ENCODE peak calls at places on chromosomes 7 and 10, in ten cellular contexts. B is tibial artery, M is B cell, N is breast epithelium, C is endothelial cell of umbilical vein, L is PC-9, V is uterus, A is GM13977, F is kidney epithelial cell, P is HCT116. J is an unnamed sample.

GRCh38 chr7:151431281-151431767 is 8.6 kb downstream of the CRYGN start:
- DNase-seq in B (no peak), M (no peak), N (no peak), C (no peak), L (no peak), V (no peak), A (no peak), F (no peak), P (no peak), J (no peak)

GRCh38 chr7:1690359-1690958 is 20.4 kb downstream of the ELFN1 start:
- DNase-seq in B (no peak), M (no peak), N (no peak), C (no peak), L (no peak), V (no peak), A (no peak), F (no peak), P (no peak), J (no peak)

GRCh38 chr7:130270947-130271790 is 4.5 kb downstream of the CPA2 start:
- DNase-seq in B (no peak), M (no peak), N (no peak), C (no peak), L (no peak), V (no peak), A (no peak), F (no peak), P (no peak), J (no peak)

GRCh38 chr7:47788083-47788482 is 160.2 kb downstream of the PKD1L1 start:
- DNase-seq in B (no peak), M (no peak), N (no peak), C (no peak), L (no peak), V (no peak), A (no peak), F (no peak), P (no peak), J (no peak)

GRCh38 chr10:119517235-119518141 is 25.0 kb downstream of the RGS10 start:
- DNase-seq in B (peak), M (peak), N (no peak), C (no peak), L (no peak), V (no peak), A (peak), F (no peak), P (no peak), J (peak)

GRCh38 chr10:119821172-119821571 is 51.5 kb downstream of the MCMBP start:
- DNase-seq in B (no peak), M (no peak), N (no peak), C (no peak), L (no peak), V (no peak), A (no peak), F (no peak), P (no peak), J (no peak)

GRCh38 chr7:157483971-157484410 is 147.2 kb downstream of the DNAJB6 start:
- DNase-seq in B (peak), M (no peak), N (no peak), C (no peak), L (no peak), V (no peak), A (no peak), F (no peak), P (no peak), J (no peak)

GRCh38 chr7:158741294-158741666 is 36.7 kb upstream of the NCAPG2 start:
- DNase-seq in B (no peak), M (no peak), N (no peak), C (no peak), L (no peak), V (no peak), A (no peak), F (no peak), P (no peak), J (no peak)

GRCh38 chr7:34184466-34184865 is 279.1 kb downstream of the BMPER start:
- DNase-seq in B (no peak), M (no peak), N (no peak), C (no peak), L (no peak), V (no peak), A (no peak), F (no peak), P (no peak), J (no peak)

GRCh38 chr7:151104411-151105235 is 18.3 kb downstream of the AGAP3 start:
- DNase-seq in B (no peak), M (no peak), N (no peak), C (peak), L (no peak), V (no peak), A (no peak), F (no peak), P (no peak), J (no peak)

GRCh38 chr10:2122431-2123124 is 385.3 kb upstream of the ADARB2 start:
- DNase-seq in B (no peak), M (no peak), N (no peak), C (no peak), L (no peak), V (no peak), A (no peak), F (no peak), P (no peak), J (no peak)

GRCh38 chr7:2798669-2799068 is 45.4 kb downstream of the GNA12 start:
- DNase-seq in B (no peak), M (peak), N (no peak), C (no peak), L (no peak), V (no peak), A (no peak), F (no peak), P (no peak), J (no peak)

GRCh38 chr10:102777696-102778530 is 34.2 kb downstream of the WBP1L start:
- DNase-seq in B (no peak), M (no peak), N (no peak), C (no peak), L (no peak), V (no peak), A (no peak), F (no peak), P (no peak), J (no peak)

GRCh38 chr10:51389415-51390342 is 309.7 kb downstream of the CSTF2T start:
- DNase-seq in B (no peak), M (no peak), N (no peak), C (peak), L (peak), V (no peak), A (peak), F (peak), P (peak), J (no peak)

GRCh38 chr7:75967055-75967454 is 27.3 kb downstream of the TMEM120A start:
- DNase-seq in B (no peak), M (no peak), N (no peak), C (no peak), L (no peak), V (no peak), A (no peak), F (no peak), P (no peak), J (no peak)

GRCh38 chr10:21080246-21080645 is 183.1 kb upstream of the NEBL start:
- DNase-seq in B (no peak), M (no peak), N (no peak), C (no peak), L (no peak), V (no peak), A (no peak), F (no peak), P (no peak), J (no peak)

GRCh38 chr10:33235271-33235884 is 99.1 kb downstream of the NRP1 start:
- DNase-seq in B (no peak), M (no peak), N (no peak), C (peak), L (no peak), V (no peak), A (no peak), F (no peak), P (no peak), J (no peak)

GRCh38 chr7:8831386-8831785 is 398.0 kb downstream of the NXPH1 start:
- DNase-seq in B (no peak), M (no peak), N (no peak), C (no peak), L (no peak), V (no peak), A (no peak), F (peak), P (no peak), J (no peak)

GRCh38 chr10:59741048-59741447 is 12.2 kb downstream of the MRLN start:
- DNase-seq in B (no peak), M (no peak), N (no peak), C (no peak), L (no peak), V (no peak), A (no peak), F (no peak), P (no peak), J (no peak)

GRCh38 chr7:92013611-92014010 is 72.9 kb downstream of the AKAP9 start:
- DNase-seq in B (no peak), M (no peak), N (no peak), C (no peak), L (no peak), V (no peak), A (no peak), F (no peak), P (no peak), J (no peak)

GRCh38 chr10:11180228-11180627 is 162.6 kb downstream of the CELF2 start:
- DNase-seq in B (no peak), M (no peak), N (no peak), C (no peak), L (no peak), V (no peak), A (no peak), F (no peak), P (no peak), J (peak)

GRCh38 chr10:76111404-76111803 is 680.0 kb downstream of the LRMDA start:
- DNase-seq in B (no peak), M (no peak), N (no peak), C (no peak), L (no peak), V (no peak), A (no peak), F (no peak), P (no peak), J (no peak)

GRCh38 chr10:16646474-16647059 is 124.9 kb upstream of the C1QL3 start:
- DNase-seq in B (no peak), M (no peak), N (no peak), C (no peak), L (no peak), V (no peak), A (no peak), F (no peak), P (no peak), J (no peak)

GRCh38 chr10:124589491-124590006 is 127.9 kb downstream of the LHPP start:
- DNase-seq in B (peak), M (peak), N (no peak), C (no peak), L (no peak), V (no peak), A (no peak), F (no peak), P (no peak), J (no peak)

GRCh38 chr10:30857803-30858202 is 173.9 kb downstream of the ZNF438 start:
- DNase-seq in B (peak), M (no peak), N (peak), C (peak), L (no peak), V (peak), A (no peak), F (no peak), P (no peak), J (no peak)

GRCh38 chr7:116528008-116528789 is 3.4 kb downstream of the CAV1 start:
- DNase-seq in B (peak), M (no peak), N (no peak), C (peak), L (peak), V (peak), A (no peak), F (peak), P (peak), J (no peak)

GRCh38 chr7:77687100-77687746 is 9.0 kb upstream of the RSBN1L start:
- DNase-seq in B (no peak), M (no peak), N (no peak), C (no peak), L (no peak), V (no peak), A (no peak), F (no peak), P (no peak), J (no peak)

GRCh38 chr7:81173766-81174281 is 255.0 kb upstream of the SEMA3C start:
- DNase-seq in B (no peak), M (no peak), N (no peak), C (peak), L (peak), V (no peak), A (no peak), F (peak), P (no peak), J (no peak)

GRCh38 chr7:106419455-106420182 is 134.8 kb upstream of the NAMPT start:
- DNase-seq in B (no peak), M (no peak), N (no peak), C (no peak), L (no peak), V (no peak), A (no peak), F (no peak), P (no peak), J (no peak)

GRCh38 chr10:48477181-48477580 is 127.7 kb downstream of the ARHGAP22 start:
- DNase-seq in B (no peak), M (no peak), N (no peak), C (peak), L (no peak), V (no peak), A (no peak), F (no peak), P (no peak), J (no peak)

GRCh38 chr10:5540886-5541285 is 16.1 kb downstream of the CALML3 start:
- DNase-seq in B (peak), M (no peak), N (no peak), C (no peak), L (no peak), V (no peak), A (no peak), F (no peak), P (no peak), J (no peak)

GRCh38 chr10:5540080-5540479 is 15.3 kb downstream of the CALML3 start:
- DNase-seq in B (peak), M (no peak), N (no peak), C (no peak), L (no peak), V (no peak), A (no peak), F (no peak), P (no peak), J (no peak)

GRCh38 chr10:5538446-5538845 is 13.7 kb downstream of the CALML3 start:
- DNase-seq in B (peak), M (no peak), N (peak), C (peak), L (peak), V (no peak), A (no peak), F (no peak), P (no peak), J (no peak)

GRCh38 chr10:5537684-5538083 is 12.9 kb downstream of the CALML3 start:
- DNase-seq in B (peak), M (no peak), N (no peak), C (no peak), L (no peak), V (no peak), A (no peak), F (no peak), P (no peak), J (no peak)

DNA sequence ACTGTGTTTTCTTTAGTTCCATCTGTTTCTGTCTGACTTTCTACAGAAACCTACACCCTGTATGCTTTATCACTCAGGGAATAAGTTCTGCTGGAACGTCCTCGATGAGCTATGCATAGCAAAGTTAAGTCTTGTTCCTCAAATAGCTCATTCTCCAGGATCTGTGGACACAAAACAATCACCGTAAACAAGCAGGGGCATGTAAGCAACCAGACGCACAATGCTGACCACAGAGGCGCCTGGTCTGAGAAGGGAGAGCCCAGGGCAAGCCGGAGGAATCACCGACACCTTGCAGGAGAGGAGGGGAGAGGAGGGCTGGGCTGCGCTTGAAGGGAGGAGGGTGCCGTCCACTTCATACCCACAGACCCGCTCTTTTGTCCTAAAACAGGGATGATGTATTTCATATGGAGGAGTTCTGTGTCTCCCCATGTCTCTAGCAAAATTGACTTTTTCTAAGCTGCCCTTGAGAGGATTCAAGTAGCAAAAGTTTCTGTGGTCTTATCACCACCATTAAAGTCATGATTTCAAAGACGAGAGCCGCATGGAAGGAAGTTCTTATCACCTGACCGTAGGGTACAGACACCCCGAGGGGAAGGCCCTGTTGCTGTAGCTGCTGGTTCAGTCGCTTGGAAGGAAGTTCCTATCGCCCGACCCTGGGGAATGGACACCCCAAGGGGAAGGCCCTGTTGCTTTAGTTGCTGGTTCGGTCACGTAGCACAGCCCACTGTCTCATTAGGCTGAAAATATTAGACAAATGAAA is 14.3 kb downstream of the CALML3 start:
- DNase-seq in B (peak), M (no peak), N (no peak), C (no peak), L (no peak), V (no peak), A (no peak), F (no peak), P (no peak), J (no peak)
- TF ChIP-seq CTCF in B (no peak), M (no peak), N (no peak), C (no peak), L (no peak), V (no peak), A (no peak), F (no peak), P (no peak), J (no peak)

DNA sequence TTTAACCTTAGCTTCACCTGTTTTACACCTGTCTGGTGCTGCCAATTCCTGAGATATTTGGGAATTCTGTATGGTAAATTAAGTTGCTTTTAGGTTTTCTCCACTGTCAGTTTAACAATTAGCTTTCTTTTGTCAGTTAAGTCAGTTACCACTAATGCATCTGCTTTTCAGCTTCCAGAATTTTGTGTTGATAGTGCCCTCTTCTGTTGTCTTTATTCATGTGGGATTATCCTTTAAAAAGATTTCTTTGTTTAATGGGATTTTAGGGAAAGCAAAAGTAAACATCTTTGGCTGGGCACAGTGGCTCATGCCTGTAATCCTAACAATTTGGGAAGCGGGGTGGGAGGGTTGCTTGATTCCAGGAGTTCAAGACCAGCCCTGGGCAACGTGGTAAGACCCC is 8.1 kb downstream of the TFAM start:
- DNase-seq in B (no peak), M (no peak), N (no peak), C (peak), L (no peak), V (no peak), A (no peak), F (no peak), P (no peak), J (no peak)
- TF ChIP-seq CTCF in B (no peak), M (no peak), N (no peak), C (no peak), L (peak), V (no peak), A (no peak), F (no peak), P (no peak), J (no peak)

GRCh38 chr7:104938741-104939390 is 75.1 kb upstream of the KMT2E start:
- DNase-seq in B (no peak), M (no peak), N (no peak), C (no peak), L (no peak), V (no peak), A (no peak), F (no peak), P (no peak), J (no peak)
- TF ChIP-seq CTCF in B (no peak), M (no peak), N (no peak), C (no peak), L (no peak), V (no peak), A (no peak), F (no peak), P (no peak), J (no peak)

DNA sequence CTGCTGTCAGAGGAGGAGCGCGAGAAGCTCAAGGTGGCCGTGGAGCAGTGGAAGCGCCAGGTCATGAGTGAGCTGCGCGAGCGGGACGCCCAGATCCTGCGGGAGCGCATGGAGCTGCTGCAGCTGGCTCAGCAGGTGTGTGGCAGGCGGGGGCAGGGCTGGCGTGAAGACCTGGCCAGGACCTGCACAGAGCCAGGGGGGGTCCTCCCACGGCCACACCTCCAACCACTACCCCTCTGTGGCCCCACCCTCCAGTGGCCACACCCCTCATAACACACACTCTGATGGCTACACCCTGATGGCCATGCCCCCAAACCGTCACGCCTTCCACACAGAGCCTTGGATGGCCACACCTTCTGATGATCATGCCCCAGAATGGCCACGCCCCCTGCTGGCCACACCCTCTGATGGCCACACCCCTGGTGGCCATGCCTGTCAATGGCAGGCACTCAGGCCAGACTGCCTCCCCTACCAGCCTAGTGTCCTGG is 23.4 kb upstream of the DPYSL4 start:
- DNase-seq in B (no peak), M (no peak), N (no peak), C (no peak), L (no peak), V (no peak), A (peak), F (no peak), P (peak), J (no peak)
- TF ChIP-seq CTCF in B (no peak), M (no peak), N (no peak), C (no peak), L (peak), V (no peak), A (no peak), F (no peak), P (peak), J (no peak)

GRCh38 chr10:79222186-79222585 is 125.1 kb upstream of the PPIF start:
- DNase-seq in B (no peak), M (no peak), N (no peak), C (peak), L (no peak), V (no peak), A (no peak), F (no peak), P (no peak), J (no peak)
- TF ChIP-seq CTCF in B (no peak), M (no peak), N (no peak), C (no peak), L (no peak), V (no peak), A (no peak), F (no peak), P (no peak), J (no peak)

GRCh38 chr7:70588151-70588550 is 543.8 kb upstream of the GALNT17 start:
- DNase-seq in B (no peak), M (no peak), N (no peak), C (no peak), L (no peak), V (no peak), A (no peak), F (no peak), P (no peak), J (no peak)

GRCh38 chr7:70588610-70589009 is 543.3 kb upstream of the GALNT17 start:
- DNase-seq in B (no peak), M (no peak), N (no peak), C (no peak), L (no peak), V (no peak), A (no peak), F (no peak), P (no peak), J (no peak)

GRCh38 chr7:70587739-70588138 is 544.2 kb upstream of the GALNT17 start:
- DNase-seq in B (no peak), M (no peak), N (no peak), C (no peak), L (no peak), V (no peak), A (no peak), F (no peak), P (no peak), J (no peak)

GRCh38 chr7:70589590-70589989 is 542.4 kb upstream of the GALNT17 start:
- DNase-seq in B (no peak), M (no peak), N (no peak), C (no peak), L (no peak), V (no peak), A (peak), F (no peak), P (no peak), J (no peak)

DNA sequence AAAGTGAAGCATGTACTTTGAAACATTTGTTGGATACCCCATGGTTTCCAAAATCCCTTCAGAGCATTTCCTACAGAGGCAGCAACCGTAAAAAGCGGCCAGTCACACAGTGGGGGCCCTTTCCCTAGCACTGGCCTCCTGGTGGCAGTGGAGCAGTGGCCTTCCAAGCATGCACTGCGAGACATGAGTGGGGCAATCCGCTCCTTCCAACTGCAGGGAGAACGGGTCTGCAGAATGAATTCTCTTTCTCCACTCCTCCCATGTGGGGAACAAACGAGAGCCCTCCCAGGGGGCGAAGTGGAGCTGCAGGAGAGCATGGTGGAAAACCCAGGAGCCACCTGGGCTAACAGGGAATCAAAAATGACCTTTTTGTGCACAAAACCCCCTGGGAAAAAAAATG is 542.9 kb upstream of the GALNT17 start:
- DNase-seq in B (no peak), M (no peak), N (no peak), C (no peak), L (no peak), V (no peak), A (no peak), F (no peak), P (no peak), J (no peak)
- TF ChIP-seq CTCF in B (no peak), M (no peak), N (no peak), C (no peak), L (no peak), V (no peak), A (no peak), F (no peak), P (no peak), J (no peak)

GRCh38 chr10:29417324-29417723 is 128.5 kb downstream of the LYZL1 start:
- DNase-seq in B (no peak), M (no peak), N (no peak), C (no peak), L (no peak), V (no peak), A (no peak), F (no peak), P (no peak), J (no peak)
- TF ChIP-seq CTCF in B (no peak), M (no peak), N (no peak), C (no peak), L (no peak), V (no peak), A (no peak), F (no peak), P (no peak), J (no peak)